ENCODE peak calls at places on chromosome 15, in eight cellular contexts. C is ovary; J is SJSA1; K is tibial artery; X is CD8-positive, alpha-beta memory T cell; S is CD8-positive, alpha-beta T cell; Q is Peyer's patch; R is CD4-positive, CD25-positive, alpha-beta regulatory T cell. Z is an unnamed sample.

GRCh38 chr15:72155021-72155621 is 36.9 kb downstream of the SENP8 start:
- DNase-seq in C (peak), J (peak), K (peak), X (no peak), S (no peak), Q (no peak), R (no peak), Z (no peak)

GRCh38 chr15:80727596-80727995 is 32.5 kb downstream of the ABHD17C start:
- DNase-seq in C (no peak), J (no peak), K (no peak), X (no peak), S (no peak), Q (no peak), R (no peak), Z (no peak)

GRCh38 chr15:71131601-71132357 is 16.5 kb downstream of the THSD4 start:
- DNase-seq in C (no peak), J (no peak), K (no peak), X (no peak), S (no peak), Q (no peak), R (no peak), Z (no peak)

GRCh38 chr15:76368135-76368588 is 31.6 kb downstream of the ISL2 start:
- DNase-seq in C (no peak), J (no peak), K (no peak), X (no peak), S (no peak), Q (no peak), R (no peak), Z (no peak)

GRCh38 chr15:43056696-43057095 is 49.1 kb downstream of the UBR1 start:
- DNase-seq in C (no peak), J (no peak), K (no peak), X (no peak), S (no peak), Q (no peak), R (no peak), Z (no peak)

GRCh38 chr15:65287515-65287845 is 797 bp upstream of the PARP16 start:
- DNase-seq in C (no peak), J (no peak), K (no peak), X (no peak), S (no peak), Q (no peak), R (no peak), Z (no peak)

GRCh38 chr15:81023483-81024264 is 23.0 kb downstream of the TLNRD1 start:
- DNase-seq in C (no peak), J (peak), K (peak), X (no peak), S (no peak), Q (peak), R (no peak), Z (no peak)

GRCh38 chr15:66816201-66816600 is 114.2 kb downstream of the SMAD6 start:
- DNase-seq in C (no peak), J (no peak), K (no peak), X (no peak), S (no peak), Q (no peak), R (no peak), Z (no peak)

GRCh38 chr15:54528021-54528420 is 549.8 kb downstream of the UNC13C start:
- DNase-seq in C (no peak), J (no peak), K (no peak), X (no peak), S (no peak), Q (no peak), R (no peak), Z (no peak)

GRCh38 chr15:20672469-20672868 is 130.9 kb upstream of the GOLGA6L6 start:
- DNase-seq in C (no peak), J (no peak), K (no peak), X (no peak), S (no peak), Q (no peak), R (no peak), Z (peak)

GRCh38 chr15:22888120-22888859 is 49.8 kb downstream of the NIPA2 start:
- DNase-seq in C (no peak), J (peak), K (no peak), X (no peak), S (no peak), Q (no peak), R (no peak), Z (no peak)

GRCh38 chr15:69723404-69724097 is 270.9 kb downstream of the RPLP1 start:
- DNase-seq in C (no peak), J (no peak), K (no peak), X (no peak), S (no peak), Q (no peak), R (no peak), Z (peak)

GRCh38 chr15:49860101-49860500 is 239.3 kb downstream of the DTWD1 start:
- DNase-seq in C (no peak), J (no peak), K (no peak), X (no peak), S (no peak), Q (no peak), R (no peak), Z (no peak)

GRCh38 chr15:49101536-49101935 is 53.9 kb downstream of the COPS2 start:
- DNase-seq in C (no peak), J (peak), K (no peak), X (no peak), S (no peak), Q (no peak), R (no peak), Z (no peak)

GRCh38 chr15:29456964-29457363 is 187.3 kb upstream of the NSMCE3 start:
- DNase-seq in C (no peak), J (no peak), K (no peak), X (no peak), S (no peak), Q (no peak), R (no peak), Z (no peak)

GRCh38 chr15:66101715-66102395 is 151.7 kb downstream of the MEGF11 start:
- DNase-seq in C (no peak), J (no peak), K (no peak), X (no peak), S (no peak), Q (no peak), R (no peak), Z (no peak)

GRCh38 chr15:78308422-78309021 is 9.1 kb upstream of the SKIC8 start:
- DNase-seq in C (peak), J (peak), K (peak), X (no peak), S (peak), Q (peak), R (peak), Z (peak)

GRCh38 chr15:48565560-48566482 is 79.7 kb downstream of the FBN1 start:
- DNase-seq in C (no peak), J (peak), K (no peak), X (no peak), S (no peak), Q (no peak), R (no peak), Z (no peak)

GRCh38 chr15:100230784-100231183 is 111.0 kb downstream of the ADAMTS17 start:
- DNase-seq in C (no peak), J (no peak), K (no peak), X (no peak), S (no peak), Q (no peak), R (no peak), Z (no peak)

GRCh38 chr15:49989498-49989897 is 129.5 kb downstream of the ATP8B4 start:
- DNase-seq in C (peak), J (no peak), K (no peak), X (no peak), S (no peak), Q (no peak), R (no peak), Z (no peak)

GRCh38 chr15:70353606-70354259 is 256.0 kb upstream of the TLE3 start:
- DNase-seq in C (no peak), J (no peak), K (no peak), X (no peak), S (no peak), Q (no peak), R (no peak), Z (no peak)

GRCh38 chr15:73956276-73957086 is 30.2 kb downstream of the LOXL1 start:
- DNase-seq in C (no peak), J (peak), K (peak), X (no peak), S (no peak), Q (no peak), R (no peak), Z (no peak)

GRCh38 chr15:76576526-76577279 is 240.1 kb downstream of the ISL2 start:
- DNase-seq in C (peak), J (no peak), K (peak), X (no peak), S (no peak), Q (peak), R (no peak), Z (no peak)

GRCh38 chr15:27358751-27359434 is 387.9 kb downstream of the GABRG3 start:
- DNase-seq in C (no peak), J (no peak), K (no peak), X (no peak), S (no peak), Q (no peak), R (no peak), Z (no peak)

GRCh38 chr15:55126111-55126510 is 70.6 kb downstream of the RSL24D1 start:
- DNase-seq in C (no peak), J (no peak), K (no peak), X (no peak), S (no peak), Q (no peak), R (no peak), Z (no peak)

GRCh38 chr15:96107922-96108321 is 222.6 kb upstream of the NR2F2 start:
- DNase-seq in C (no peak), J (peak), K (no peak), X (no peak), S (no peak), Q (no peak), R (no peak), Z (no peak)

GRCh38 chr15:66646308-66646707 is 55.7 kb upstream of the SMAD6 start:
- DNase-seq in C (no peak), J (no peak), K (peak), X (no peak), S (no peak), Q (no peak), R (no peak), Z (no peak)

GRCh38 chr15:56243117-56243773 is 434 bp downstream of the RFX7 start:
- DNase-seq in C (peak), J (peak), K (peak), X (no peak), S (peak), Q (peak), R (peak), Z (peak)

GRCh38 chr15:92667291-92667904 is 11.8 kb upstream of the FAM174B start:
- DNase-seq in C (peak), J (no peak), K (no peak), X (no peak), S (no peak), Q (no peak), R (no peak), Z (no peak)

GRCh38 chr15:96312641-96313335 is 17.7 kb upstream of the NR2F2 start:
- DNase-seq in C (no peak), J (no peak), K (no peak), X (no peak), S (no peak), Q (no peak), R (no peak), Z (no peak)

GRCh38 chr15:59792359-59792758 is 103.2 kb upstream of the BNIP2 start:
- DNase-seq in C (no peak), J (no peak), K (no peak), X (peak), S (peak), Q (no peak), R (peak), Z (no peak)

GRCh38 chr15:101011582-101011981 is 92.4 kb downstream of the LRRK1 start:
- DNase-seq in C (no peak), J (peak), K (no peak), X (no peak), S (no peak), Q (no peak), R (no peak), Z (no peak)

DNA sequence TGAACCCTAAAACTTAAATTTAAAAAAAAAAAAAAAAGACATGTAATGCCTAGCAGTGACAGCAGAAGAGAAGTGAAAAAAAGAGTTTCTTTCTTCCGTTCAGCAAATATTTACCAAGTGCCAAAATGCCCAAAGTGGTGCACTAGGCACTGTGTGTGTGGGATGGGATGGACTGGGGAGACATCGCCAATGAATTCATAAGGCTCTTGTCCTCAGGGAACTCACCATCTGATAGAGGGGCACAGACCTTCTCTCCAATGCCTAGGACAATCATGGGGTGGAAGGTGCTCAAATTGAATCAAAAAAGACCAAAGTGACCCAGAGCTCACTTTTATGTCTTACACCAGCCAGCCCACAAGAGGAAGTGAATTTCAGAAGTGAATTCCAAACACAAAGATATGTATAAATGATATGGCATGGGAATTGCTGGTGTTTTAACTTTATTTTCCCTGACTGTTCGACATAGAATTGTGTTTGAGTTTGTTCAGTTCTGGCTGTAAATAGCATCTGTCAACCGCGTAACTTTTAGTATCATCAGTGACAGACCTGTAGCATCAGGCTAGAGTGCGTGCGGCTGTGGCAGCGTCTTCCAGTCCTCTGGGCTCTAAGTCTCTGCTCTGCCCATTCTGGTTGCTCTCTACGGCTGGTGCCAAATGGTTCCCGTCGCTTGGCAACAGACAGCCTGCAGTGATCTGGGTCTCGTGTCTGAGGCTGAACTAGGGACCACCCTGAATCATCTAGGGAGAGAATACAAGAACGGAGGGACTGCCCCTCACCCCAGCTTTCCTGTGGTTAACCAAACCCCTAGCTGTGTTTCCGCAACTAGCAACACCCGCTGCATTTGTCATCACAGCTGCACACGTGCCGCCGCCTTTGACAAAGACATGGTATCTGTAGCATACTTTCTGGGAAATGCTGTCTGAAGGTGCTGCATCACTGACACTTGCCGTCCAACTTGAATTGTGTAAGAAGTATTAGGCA is 154.0 kb upstream of the THBS1 start:
- DNase-seq in C (no peak), J (peak), K (peak), X (peak), S (peak), Q (peak), R (peak), Z (peak)
- H3K27ac ChIP-seq in C (no peak), J (no peak), K (no peak), X (no peak), S (no peak), Q (peak), R (no peak), Z (no peak)

GRCh38 chr15:87735536-87735935 is 521.0 kb downstream of the NTRK3 start:
- DNase-seq in C (no peak), J (no peak), K (no peak), X (no peak), S (no peak), Q (no peak), R (no peak), Z (no peak)
- H3K27ac ChIP-seq in C (no peak), J (no peak), K (no peak), X (no peak), S (no peak), Q (no peak), R (no peak), Z (no peak)

DNA sequence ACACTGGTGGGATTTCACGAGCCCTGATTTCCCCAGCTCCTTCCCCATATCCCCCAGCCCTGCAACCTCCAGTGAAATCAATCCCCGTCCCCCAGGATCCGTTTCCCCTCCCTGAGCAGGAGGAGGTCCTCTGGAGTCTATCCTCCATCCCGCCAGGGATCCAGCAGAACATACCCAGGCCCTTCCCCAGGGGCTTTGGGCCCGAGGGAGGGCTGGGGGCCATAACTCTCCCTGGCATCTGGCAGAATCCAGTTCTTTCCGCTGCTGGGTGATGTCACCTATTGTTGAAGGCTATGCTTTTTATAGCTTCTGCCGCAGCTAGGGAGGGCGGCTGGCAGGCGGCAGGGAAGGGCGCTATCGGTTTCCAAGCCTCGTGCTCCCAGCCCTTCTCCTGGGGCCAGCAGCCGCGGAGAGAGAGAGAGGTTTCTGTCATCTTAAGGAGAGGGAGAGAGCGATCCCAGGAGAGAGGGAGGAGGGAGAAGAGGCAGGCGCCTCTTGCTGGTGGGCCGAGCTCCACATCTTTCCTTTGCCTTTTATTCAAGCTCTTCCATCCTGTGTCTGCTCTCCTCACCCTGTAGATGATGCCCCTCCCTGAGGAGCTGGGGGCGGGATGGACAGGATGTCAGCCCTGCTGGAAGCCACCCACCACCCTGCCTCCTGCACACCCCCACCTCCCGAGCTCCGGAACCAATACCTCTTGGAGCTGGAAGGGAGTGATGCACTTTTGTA is 120.1 kb downstream of the ANP32A start:
- DNase-seq in C (peak), J (peak), K (peak), X (no peak), S (no peak), Q (no peak), R (no peak), Z (no peak)
- H3K27ac ChIP-seq in C (peak), J (no peak), K (peak), X (no peak), S (no peak), Q (peak), R (no peak), Z (no peak)

GRCh38 chr15:41869770-41870688 is 23.8 kb downstream of the SPTBN5 start:
- DNase-seq in C (no peak), J (no peak), K (no peak), X (no peak), S (no peak), Q (no peak), R (no peak), Z (no peak)

GRCh38 chr15:41870689-41871081 is 23.2 kb downstream of the SPTBN5 start:
- DNase-seq in C (no peak), J (no peak), K (no peak), X (peak), S (peak), Q (no peak), R (peak), Z (no peak)

GRCh38 chr15:41873711-41874110 is 20.1 kb downstream of the SPTBN5 start:
- DNase-seq in C (no peak), J (no peak), K (no peak), X (no peak), S (no peak), Q (no peak), R (no peak), Z (no peak)

GRCh38 chr15:41872166-41872747 is 21.6 kb downstream of the SPTBN5 start:
- DNase-seq in C (no peak), J (no peak), K (no peak), X (no peak), S (no peak), Q (no peak), R (no peak), Z (no peak)

GRCh38 chr15:41871175-41871905 is 22.5 kb downstream of the SPTBN5 start:
- DNase-seq in C (no peak), J (no peak), K (no peak), X (no peak), S (no peak), Q (no peak), R (no peak), Z (no peak)
- H3K27ac ChIP-seq in C (no peak), J (no peak), K (no peak), X (no peak), S (no peak), Q (no peak), R (no peak), Z (no peak)

DNA sequence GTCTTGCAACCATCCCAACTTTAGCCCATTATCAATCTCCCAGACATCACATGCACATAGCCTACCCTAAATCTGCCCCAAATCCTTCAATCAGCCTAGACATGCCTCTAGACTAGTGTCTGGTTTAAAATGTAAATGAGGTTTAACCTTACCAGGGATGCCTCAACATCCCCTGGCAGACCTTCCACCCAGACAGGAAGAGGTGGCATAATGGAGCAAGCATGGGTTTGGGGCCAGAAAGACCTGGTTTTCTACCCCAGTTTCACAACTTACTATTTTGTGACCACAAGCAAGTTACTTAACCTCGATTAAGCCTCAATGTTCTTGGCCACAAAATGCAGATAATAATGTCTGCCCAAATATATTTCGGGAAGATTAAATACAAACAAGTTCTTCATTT is 28.3 kb upstream of the THBS1 start:
- DNase-seq in C (no peak), J (no peak), K (no peak), X (no peak), S (no peak), Q (no peak), R (no peak), Z (no peak)
- H3K27ac ChIP-seq in C (no peak), J (no peak), K (no peak), X (no peak), S (no peak), Q (no peak), R (no peak), Z (no peak)

GRCh38 chr15:63855735-63856134 is 22.0 kb upstream of the HERC1 start:
- DNase-seq in C (no peak), J (no peak), K (no peak), X (no peak), S (no peak), Q (no peak), R (no peak), Z (no peak)
- H3K27ac ChIP-seq in C (no peak), J (no peak), K (no peak), X (no peak), S (no peak), Q (no peak), R (no peak), Z (no peak)

GRCh38 chr15:58026552-58026951 is 39.0 kb downstream of the ALDH1A2 start:
- DNase-seq in C (no peak), J (no peak), K (no peak), X (no peak), S (no peak), Q (no peak), R (no peak), Z (no peak)

GRCh38 chr15:58021332-58022230 is 43.9 kb downstream of the ALDH1A2 start:
- DNase-seq in C (no peak), J (no peak), K (no peak), X (no peak), S (no peak), Q (no peak), R (no peak), Z (no peak)

DNA sequence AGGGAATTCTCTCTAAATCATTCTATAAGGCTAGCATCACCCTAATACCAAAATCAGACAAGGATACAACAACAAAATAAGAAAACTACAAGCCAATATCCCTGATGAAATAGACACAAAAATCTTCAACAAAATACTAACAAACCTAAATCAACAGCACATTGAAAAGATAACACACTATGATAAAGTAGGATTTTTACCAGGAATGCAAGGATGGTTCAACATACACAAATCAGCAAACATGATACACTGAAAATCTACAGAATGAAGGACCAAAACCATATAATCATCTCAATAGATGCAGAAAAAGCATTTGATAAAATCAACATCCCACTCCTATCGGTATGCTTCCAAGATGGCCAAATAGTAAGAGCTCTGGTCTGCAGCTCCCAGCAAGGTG is 39.5 kb downstream of the ALDH1A2 start:
- DNase-seq in C (no peak), J (no peak), K (no peak), X (no peak), S (no peak), Q (no peak), R (no peak), Z (no peak)
- H3K27ac ChIP-seq in C (no peak), J (no peak), K (no peak), X (no peak), S (no peak), Q (no peak), R (no peak), Z (no peak)

GRCh38 chr15:57740048-57740447 is 33.5 kb downstream of the POLR2M start:
- DNase-seq in C (no peak), J (no peak), K (no peak), X (no peak), S (no peak), Q (no peak), R (no peak), Z (no peak)
- H3K27ac ChIP-seq in C (no peak), J (no peak), K (no peak), X (no peak), S (no peak), Q (no peak), R (no peak), Z (no peak)